ENCODE peak calls at places on chromosomes 4 and X, in eight cellular contexts. M is BE2C; L is stimulated activated CD4-positive, alpha-beta T cell treated with anti-CD3 and anti-CD28 coated beads, Interleukin-4, amount 100 ng/mL, for 24 hours; Y is posterior vena cava; N is substantia nigra; I is cardiac fibroblast; W is SK-N-SH; O is HS-5. F is an unnamed sample.

GRCh38 chrX:27890611-27891010 is 82.8 kb downstream of the MAGEB10 start:
- DNase-seq in M (no peak), L (no peak), Y (no peak), N (no peak), I (peak; percentile 71), W (no peak), O (peak; percentile 29), F (peak; percentile 23)

GRCh38 chr4:38290360-38290759 is 330.2 kb downstream of the PTTG2 start:
- DNase-seq in M (no peak), L (no peak), Y (no peak), N (no peak), I (peak; percentile 70), W (no peak), O (peak; percentile 51), F (no peak)

GRCh38 chr4:78369691-78370090 is 181.9 kb upstream of the ANXA3 start:
- DNase-seq in M (no peak), L (no peak), Y (no peak), N (no peak), I (peak; percentile 2), W (no peak), O (no peak), F (peak; percentile 26)

GRCh38 chr4:3483471-3483921 is 20.4 kb downstream of the DOK7 start:
- DNase-seq in M (no peak), L (no peak), Y (no peak), N (no peak), I (peak; percentile 3), W (no peak), O (no peak), F (no peak)

GRCh38 chr4:53484911-53485459 is 106.3 kb downstream of the LNX1 start:
- DNase-seq in M (no peak), L (no peak), Y (no peak), N (no peak), I (no peak), W (no peak), O (no peak), F (no peak)

GRCh38 chrX:23898412-23898959 is 9.3 kb downstream of the APOO start:
- DNase-seq in M (no peak), L (no peak), Y (no peak), N (no peak), I (peak; percentile 78), W (no peak), O (no peak), F (no peak)

GRCh38 chr4:174423257-174423944 is 98.9 kb downstream of the HPGD start:
- DNase-seq in M (peak; percentile 14), L (peak; percentile 4), Y (peak; percentile 80), N (no peak), I (peak; percentile 77), W (no peak), O (peak; percentile 52), F (peak; percentile 53)

GRCh38 chrX:9619581-9619980 is 146.1 kb downstream of the GPR143 start:
- DNase-seq in M (no peak), L (no peak), Y (no peak), N (no peak), I (no peak), W (no peak), O (no peak), F (no peak)

GRCh38 chr4:111919666-111920065 is 225.6 kb upstream of the FAM241A start:
- DNase-seq in M (no peak), L (no peak), Y (no peak), N (no peak), I (no peak), W (no peak), O (no peak), F (no peak)

GRCh38 chr4:149296084-149296483 is 519.6 kb downstream of the IQCM start:
- DNase-seq in M (no peak), L (no peak), Y (no peak), N (no peak), I (no peak), W (no peak), O (no peak), F (no peak)

GRCh38 chr4:110851989-110852388 is 229.1 kb upstream of the PITX2 start:
- DNase-seq in M (no peak), L (no peak), Y (no peak), N (no peak), I (no peak), W (no peak), O (no peak), F (no peak)

GRCh38 chr4:186554485-186554884 is 882 bp downstream of the MTNR1A start:
- DNase-seq in M (no peak), L (no peak), Y (no peak), N (no peak), I (peak; percentile 36), W (no peak), O (no peak), F (no peak)

GRCh38 chr4:8403173-8403753 is 37.3 kb downstream of the ACOX3 start:
- DNase-seq in M (peak; percentile 92), L (peak; percentile 54), Y (peak; percentile 96), N (peak; percentile 47), I (peak; percentile 86), W (peak; percentile 96), O (peak; percentile 38), F (no peak)

GRCh38 chrX:155953055-155953454 is 44.4 kb upstream of the IL9R start:
- DNase-seq in M (no peak), L (no peak), Y (no peak), N (no peak), I (no peak), W (no peak), O (no peak), F (no peak)

GRCh38 chr4:53991821-53992220 is 72.6 kb downstream of the CHIC2 start:
- DNase-seq in M (no peak), L (no peak), Y (no peak), N (no peak), I (no peak), W (no peak), O (no peak), F (no peak)

GRCh38 chr4:53273726-53274125 is 92.1 kb downstream of the SCFD2 start:
- DNase-seq in M (no peak), L (no peak), Y (no peak), N (no peak), I (peak; percentile 67), W (no peak), O (no peak), F (peak; percentile 43)

GRCh38 chrX:15785176-15785735 is 5.0 kb upstream of the ZRSR2 start:
- DNase-seq in M (no peak), L (no peak), Y (no peak), N (no peak), I (no peak), W (no peak), O (no peak), F (no peak)

GRCh38 chrX:40843643-40844042 is 108.3 kb upstream of the MED14 start:
- DNase-seq in M (no peak), L (no peak), Y (no peak), N (no peak), I (no peak), W (no peak), O (no peak), F (no peak)

GRCh38 chr4:76630748-76631147 is 195.7 kb downstream of the SHROOM3 start:
- DNase-seq in M (no peak), L (no peak), Y (no peak), N (no peak), I (no peak), W (no peak), O (no peak), F (no peak)

GRCh38 chrX:18607966-18608365 is 63.9 kb downstream of the RS1 start:
- DNase-seq in M (no peak), L (no peak), Y (no peak), N (no peak), I (peak; percentile 6), W (no peak), O (no peak), F (no peak)

GRCh38 chr4:82969414-82969813 is 41.2 kb downstream of the LIN54 start:
- DNase-seq in M (no peak), L (no peak), Y (no peak), N (no peak), I (no peak), W (no peak), O (no peak), F (no peak)

GRCh38 chrX:105872921-105873320 is 50.6 kb downstream of the NRK start:
- DNase-seq in M (no peak), L (no peak), Y (no peak), N (no peak), I (peak; percentile 10), W (no peak), O (no peak), F (peak; percentile 45)

GRCh38 chr4:156970501-156971167 is 965 bp downstream of the PDGFC start:
- DNase-seq in M (peak; percentile 45), L (no peak), Y (peak; percentile 87), N (peak; percentile 26), I (peak; percentile 74), W (peak; percentile 68), O (no peak), F (no peak)

GRCh38 chr4:113328514-113328913 is 279.1 kb downstream of the ANK2 start:
- DNase-seq in M (peak; percentile 47), L (no peak), Y (no peak), N (no peak), I (peak; percentile 11), W (peak; percentile 28), O (no peak), F (no peak)

GRCh38 chr4:77043507-77044131 is 32.2 kb downstream of the CCNI start:
- DNase-seq in M (no peak), L (no peak), Y (no peak), N (no peak), I (peak; percentile 49), W (no peak), O (no peak), F (peak; percentile 44)

GRCh38 chr4:57214654-57215411 is 104.6 kb upstream of the IGFBP7 start:
- DNase-seq in M (no peak), L (no peak), Y (no peak), N (no peak), I (no peak), W (no peak), O (no peak), F (no peak)

GRCh38 chrX:95629737-95630136 is 1054.9 kb upstream of the DIAPH2 start:
- DNase-seq in M (no peak), L (no peak), Y (no peak), N (no peak), I (no peak), W (no peak), O (no peak), F (no peak)